ENCODE peak calls at places on chromosome 16, in eight cellular contexts. One of them, this sample, is unnamed.

GRCh38 chr16:69329369-69330285 is 761 bp downstream of the PDF start:
- DNase-seq in CD8-positive, alpha-beta memory T cell: peak; percentile 47
- DNase-seq in lung microvascular endothelial cell: peak; percentile 42
- DNase-seq in NCI-H748 treated with DMSO at 0.1 percent for 48 hours: no peak
- DNase-seq in GM13976: peak; percentile 74
- DNase-seq in stimulated activated CD4-positive, alpha-beta T cell treated with anti-CD3 and anti-CD28 coated beads, Interleukin-15, amount 100 ng/mL, for 1 hour: peak; percentile 19
- DNase-seq in bronchial epithelial cell: no peak
- DNase-seq in nucleus accumbens: peak; percentile 78
- DNase-seq in this sample: no peak

GRCh38 chr16:56777533-56777932 is 47.6 kb downstream of the NUP93 start:
- DNase-seq in CD8-positive, alpha-beta memory T cell: no peak
- DNase-seq in lung microvascular endothelial cell: no peak
- DNase-seq in NCI-H748 treated with DMSO at 0.1 percent for 48 hours: no peak
- DNase-seq in GM13976: no peak
- DNase-seq in stimulated activated CD4-positive, alpha-beta T cell treated with anti-CD3 and anti-CD28 coated beads, Interleukin-15, amount 100 ng/mL, for 1 hour: no peak
- DNase-seq in bronchial epithelial cell: peak; percentile 59
- DNase-seq in nucleus accumbens: no peak
- DNase-seq in this sample: no peak

GRCh38 chr16:58638148-58639036 is 8.8 kb upstream of the CNOT1 start:
- DNase-seq in CD8-positive, alpha-beta memory T cell: no peak
- DNase-seq in lung microvascular endothelial cell: peak; percentile 62
- DNase-seq in NCI-H748 treated with DMSO at 0.1 percent for 48 hours: no peak
- DNase-seq in GM13976: no peak
- DNase-seq in stimulated activated CD4-positive, alpha-beta T cell treated with anti-CD3 and anti-CD28 coated beads, Interleukin-15, amount 100 ng/mL, for 1 hour: no peak
- DNase-seq in bronchial epithelial cell: peak; percentile 85
- DNase-seq in nucleus accumbens: no peak
- DNase-seq in this sample: peak; percentile 87

GRCh38 chr16:30715777-30716445 is 16.9 kb downstream of the SRCAP start:
- DNase-seq in CD8-positive, alpha-beta memory T cell: peak; percentile 34
- DNase-seq in lung microvascular endothelial cell: no peak
- DNase-seq in NCI-H748 treated with DMSO at 0.1 percent for 48 hours: no peak
- DNase-seq in GM13976: peak; percentile 52
- DNase-seq in stimulated activated CD4-positive, alpha-beta T cell treated with anti-CD3 and anti-CD28 coated beads, Interleukin-15, amount 100 ng/mL, for 1 hour: no peak
- DNase-seq in bronchial epithelial cell: peak; percentile 75
- DNase-seq in nucleus accumbens: no peak
- DNase-seq in this sample: peak; percentile 62

GRCh38 chr16:85245307-85246172 is 133.3 kb upstream of the CIBAR2 start:
- DNase-seq in CD8-positive, alpha-beta memory T cell: peak; percentile 22
- DNase-seq in lung microvascular endothelial cell: peak; percentile 79
- DNase-seq in NCI-H748 treated with DMSO at 0.1 percent for 48 hours: peak; percentile 36
- DNase-seq in GM13976: peak; percentile 79
- DNase-seq in stimulated activated CD4-positive, alpha-beta T cell treated with anti-CD3 and anti-CD28 coated beads, Interleukin-15, amount 100 ng/mL, for 1 hour: no peak
- DNase-seq in bronchial epithelial cell: peak; percentile 25
- DNase-seq in nucleus accumbens: peak; percentile 42
- DNase-seq in this sample: peak; percentile 59

GRCh38 chr16:67394271-67395104 is 1.2 kb upstream of the TPPP3 start:
- DNase-seq in CD8-positive, alpha-beta memory T cell: no peak
- DNase-seq in lung microvascular endothelial cell: peak; percentile 29
- DNase-seq in NCI-H748 treated with DMSO at 0.1 percent for 48 hours: no peak
- DNase-seq in GM13976: peak; percentile 37
- DNase-seq in stimulated activated CD4-positive, alpha-beta T cell treated with anti-CD3 and anti-CD28 coated beads, Interleukin-15, amount 100 ng/mL, for 1 hour: no peak
- DNase-seq in bronchial epithelial cell: no peak
- DNase-seq in nucleus accumbens: no peak
- DNase-seq in this sample: no peak

GRCh38 chr16:65523258-65523950 is 401.5 kb upstream of the CDH11 start:
- DNase-seq in CD8-positive, alpha-beta memory T cell: no peak
- DNase-seq in lung microvascular endothelial cell: no peak
- DNase-seq in NCI-H748 treated with DMSO at 0.1 percent for 48 hours: no peak
- DNase-seq in GM13976: no peak
- DNase-seq in stimulated activated CD4-positive, alpha-beta T cell treated with anti-CD3 and anti-CD28 coated beads, Interleukin-15, amount 100 ng/mL, for 1 hour: no peak
- DNase-seq in bronchial epithelial cell: no peak
- DNase-seq in nucleus accumbens: no peak
- DNase-seq in this sample: no peak

GRCh38 chr16:84143784-84144199 is 1.2 kb downstream of the HSDL1 start:
- DNase-seq in CD8-positive, alpha-beta memory T cell: no peak
- DNase-seq in lung microvascular endothelial cell: peak; percentile 60
- DNase-seq in NCI-H748 treated with DMSO at 0.1 percent for 48 hours: no peak
- DNase-seq in GM13976: no peak
- DNase-seq in stimulated activated CD4-positive, alpha-beta T cell treated with anti-CD3 and anti-CD28 coated beads, Interleukin-15, amount 100 ng/mL, for 1 hour: no peak
- DNase-seq in bronchial epithelial cell: no peak
- DNase-seq in nucleus accumbens: no peak
- DNase-seq in this sample: no peak

GRCh38 chr16:64398795-64399194 is 723.1 kb downstream of the CDH11 start:
- DNase-seq in CD8-positive, alpha-beta memory T cell: no peak
- DNase-seq in lung microvascular endothelial cell: peak; percentile 12
- DNase-seq in NCI-H748 treated with DMSO at 0.1 percent for 48 hours: no peak
- DNase-seq in GM13976: no peak
- DNase-seq in stimulated activated CD4-positive, alpha-beta T cell treated with anti-CD3 and anti-CD28 coated beads, Interleukin-15, amount 100 ng/mL, for 1 hour: no peak
- DNase-seq in bronchial epithelial cell: peak; percentile 89
- DNase-seq in nucleus accumbens: no peak
- DNase-seq in this sample: no peak